ENCODE peak calls at places on chromosome 21, in five cellular contexts. N, H, U, C and D are unnamed samples.

GRCh38 chr21:41947596-41948403 is 6.0 kb downstream of the C2CD2 start:
- DNase-seq in N (no peak), H (no peak), C (no peak), U (no peak), D (no peak)

GRCh38 chr21:44764319-44765230 is 37.0 kb downstream of the UBE2G2 start:
- DNase-seq in H (no peak), N (no peak), U (no peak), C (no peak), D (no peak)

GRCh38 chr21:46425566-46425965 is 33.1 kb upstream of the DIP2A start:
- DNase-seq in H (peak), U (peak), C (peak), N (no peak), D (no peak)

GRCh38 chr21:46116846-46117585 is 19.1 kb downstream of the COL6A2 start:
- DNase-seq in N (no peak), H (no peak), U (no peak), C (no peak), D (peak)

GRCh38 chr21:28627261-28627660 is 365.4 kb downstream of the LTN1 start:
- DNase-seq in H (no peak), C (no peak), U (no peak), N (no peak), D (no peak)

GRCh38 chr21:43355925-43356289 is 71.0 kb downstream of the SIK1 start:
- DNase-seq in U (no peak), C (no peak), N (no peak), H (no peak), D (no peak)

GRCh38 chr21:21000576-21001175 is 2.5 kb downstream of the NCAM2 start:
- DNase-seq in H (no peak), N (no peak), C (no peak), U (no peak), D (no peak)

GRCh38 chr21:21029159-21029558 is 30.9 kb downstream of the NCAM2 start:
- DNase-seq in C (no peak), N (no peak), H (no peak), U (no peak), D (no peak)

GRCh38 chr21:41136286-41136685 is 31.7 kb upstream of the BACE2 start:
- DNase-seq in N (no peak), U (no peak), C (no peak), H (no peak), D (no peak)

GRCh38 chr21:42696516-42697040 is 43.2 kb downstream of the PDE9A start:
- DNase-seq in H (no peak), C (no peak), N (no peak), U (no peak), D (no peak)

GRCh38 chr21:41975391-41976272 is 21.8 kb upstream of the C2CD2 start:
- DNase-seq in N (peak), H (no peak), C (no peak), U (no peak), D (no peak)

GRCh38 chr21:37670883-37671282 is 245.4 kb downstream of the KCNJ6 start:
- DNase-seq in H (no peak), N (no peak), C (no peak), U (no peak), D (peak)

GRCh38 chr21:27759820-27760219 is 792.9 kb upstream of the ADAMTS5 start:
- DNase-seq in U (no peak), C (no peak), H (no peak), N (no peak), D (no peak)

GRCh38 chr21:40923914-40924313 is 77.0 kb upstream of the DSCAM start:
- DNase-seq in C (no peak), U (no peak), H (no peak), N (no peak), D (no peak)

GRCh38 chr21:43824250-43824882 is 35.0 kb downstream of the RRP1 start:
- DNase-seq in C (no peak), U (no peak), N (no peak), H (no peak), D (peak)

GRCh38 chr21:46115441-46116188 is 17.7 kb downstream of the COL6A2 start:
- DNase-seq in U (no peak), H (peak), C (no peak), N (no peak), D (no peak)

GRCh38 chr21:32056791-32057190 is 184.0 kb downstream of the HUNK start:
- DNase-seq in U (no peak), H (no peak), C (no peak), N (no peak), D (no peak)